ENCODE peak calls at places on chromosomes 6 and 20, in six cellular contexts. One of them, this sample, is unnamed.

GRCh38 chr20:63682384-63683139 is 13.9 kb upstream of the TNFRSF6B start:
- DNase-seq in progenitor cell of endocrine pancreas: no peak
- DNase-seq in HL-60: no peak
- DNase-seq in stimulated activated CD4-positive, alpha-beta T cell treated with anti-CD3 and anti-CD28 coated beads, Interleukin-2, amount 100 ng/mL, for 4 hours: no peak
- DNase-seq in neuronal stem cell: no peak
- DNase-seq in fibroblast of the aortic adventitia: peak; percentile 98
- DNase-seq in this sample: no peak

GRCh38 chr6:50707652-50708325 is 5.5 kb upstream of the TFAP2D start:
- DNase-seq in HL-60: no peak
- DNase-seq in fibroblast of the aortic adventitia: peak; percentile 23
- DNase-seq in stimulated activated CD4-positive, alpha-beta T cell treated with anti-CD3 and anti-CD28 coated beads, Interleukin-2, amount 100 ng/mL, for 4 hours: no peak
- DNase-seq in progenitor cell of endocrine pancreas: no peak
- DNase-seq in neuronal stem cell: no peak
- DNase-seq in this sample: no peak

GRCh38 chr6:134817448-134817847 is 132.5 kb downstream of the ALDH8A1 start:
- DNase-seq in progenitor cell of endocrine pancreas: no peak
- DNase-seq in HL-60: no peak
- DNase-seq in neuronal stem cell: no peak
- DNase-seq in fibroblast of the aortic adventitia: no peak
- DNase-seq in stimulated activated CD4-positive, alpha-beta T cell treated with anti-CD3 and anti-CD28 coated beads, Interleukin-2, amount 100 ng/mL, for 4 hours: no peak
- DNase-seq in this sample: no peak

GRCh38 chr6:42989923-42990322 is 5.6 kb downstream of the PPP2R5D start:
- DNase-seq in stimulated activated CD4-positive, alpha-beta T cell treated with anti-CD3 and anti-CD28 coated beads, Interleukin-2, amount 100 ng/mL, for 4 hours: no peak
- DNase-seq in fibroblast of the aortic adventitia: no peak
- DNase-seq in HL-60: no peak
- DNase-seq in progenitor cell of endocrine pancreas: no peak
- DNase-seq in neuronal stem cell: no peak
- DNase-seq in this sample: no peak

GRCh38 chr20:12928755-12929401 is 79.9 kb upstream of the SPTLC3 start:
- DNase-seq in fibroblast of the aortic adventitia: peak; percentile 71
- DNase-seq in HL-60: no peak
- DNase-seq in stimulated activated CD4-positive, alpha-beta T cell treated with anti-CD3 and anti-CD28 coated beads, Interleukin-2, amount 100 ng/mL, for 4 hours: no peak
- DNase-seq in neuronal stem cell: no peak
- DNase-seq in progenitor cell of endocrine pancreas: no peak
- DNase-seq in this sample: no peak

GRCh38 chr6:28335564-28336283 is at the start of gene ZSCAN31:
- DNase-seq in neuronal stem cell: peak; percentile 90
- DNase-seq in HL-60: peak; percentile 98
- DNase-seq in stimulated activated CD4-positive, alpha-beta T cell treated with anti-CD3 and anti-CD28 coated beads, Interleukin-2, amount 100 ng/mL, for 4 hours: peak; percentile 77
- DNase-seq in progenitor cell of endocrine pancreas: peak; percentile 74
- DNase-seq in fibroblast of the aortic adventitia: peak; percentile 98
- DNase-seq in this sample: peak; percentile 96

GRCh38 chr20:21901470-21902275 is 196.2 kb downstream of the PAX1 start:
- DNase-seq in HL-60: no peak
- DNase-seq in stimulated activated CD4-positive, alpha-beta T cell treated with anti-CD3 and anti-CD28 coated beads, Interleukin-2, amount 100 ng/mL, for 4 hours: no peak
- DNase-seq in neuronal stem cell: no peak
- DNase-seq in progenitor cell of endocrine pancreas: no peak
- DNase-seq in fibroblast of the aortic adventitia: peak; percentile 42
- DNase-seq in this sample: no peak

GRCh38 chr6:159443521-159443920 is 249.5 kb downstream of the SOD2 start:
- DNase-seq in HL-60: no peak
- DNase-seq in neuronal stem cell: no peak
- DNase-seq in stimulated activated CD4-positive, alpha-beta T cell treated with anti-CD3 and anti-CD28 coated beads, Interleukin-2, amount 100 ng/mL, for 4 hours: no peak
- DNase-seq in fibroblast of the aortic adventitia: no peak
- DNase-seq in progenitor cell of endocrine pancreas: no peak
- DNase-seq in this sample: no peak

GRCh38 chr6:142731611-142732010 is 213.4 kb downstream of the HIVEP2 start:
- DNase-seq in fibroblast of the aortic adventitia: no peak
- DNase-seq in neuronal stem cell: no peak
- DNase-seq in stimulated activated CD4-positive, alpha-beta T cell treated with anti-CD3 and anti-CD28 coated beads, Interleukin-2, amount 100 ng/mL, for 4 hours: no peak
- DNase-seq in HL-60: no peak
- DNase-seq in progenitor cell of endocrine pancreas: no peak
- DNase-seq in this sample: no peak

GRCh38 chr6:127366281-127367022 is 23.0 kb upstream of the ECHDC1 start:
- DNase-seq in neuronal stem cell: no peak
- DNase-seq in HL-60: no peak
- DNase-seq in progenitor cell of endocrine pancreas: no peak
- DNase-seq in stimulated activated CD4-positive, alpha-beta T cell treated with anti-CD3 and anti-CD28 coated beads, Interleukin-2, amount 100 ng/mL, for 4 hours: no peak
- DNase-seq in fibroblast of the aortic adventitia: peak; percentile 98
- DNase-seq in this sample: no peak

GRCh38 chr6:126764696-126765095 is 353.8 kb upstream of the RSPO3 start:
- DNase-seq in fibroblast of the aortic adventitia: no peak
- DNase-seq in stimulated activated CD4-positive, alpha-beta T cell treated with anti-CD3 and anti-CD28 coated beads, Interleukin-2, amount 100 ng/mL, for 4 hours: no peak
- DNase-seq in HL-60: no peak
- DNase-seq in progenitor cell of endocrine pancreas: no peak
- DNase-seq in neuronal stem cell: no peak
- DNase-seq in this sample: no peak

GRCh38 chr20:58135441-58136170 is 92.8 kb downstream of the ANKRD60 start:
- DNase-seq in fibroblast of the aortic adventitia: no peak
- DNase-seq in stimulated activated CD4-positive, alpha-beta T cell treated with anti-CD3 and anti-CD28 coated beads, Interleukin-2, amount 100 ng/mL, for 4 hours: no peak
- DNase-seq in neuronal stem cell: no peak
- DNase-seq in HL-60: no peak
- DNase-seq in progenitor cell of endocrine pancreas: no peak
- DNase-seq in this sample: no peak

GRCh38 chr6:118709859-118710350 is 58.5 kb upstream of the CEP85L start:
- DNase-seq in neuronal stem cell: no peak
- DNase-seq in stimulated activated CD4-positive, alpha-beta T cell treated with anti-CD3 and anti-CD28 coated beads, Interleukin-2, amount 100 ng/mL, for 4 hours: peak; percentile 79
- DNase-seq in fibroblast of the aortic adventitia: no peak
- DNase-seq in HL-60: no peak
- DNase-seq in progenitor cell of endocrine pancreas: no peak
- DNase-seq in this sample: no peak

GRCh38 chr6:96939019-96939805 is 14.7 kb downstream of the KLHL32 start:
- DNase-seq in progenitor cell of endocrine pancreas: no peak
- DNase-seq in neuronal stem cell: no peak
- DNase-seq in HL-60: no peak
- DNase-seq in stimulated activated CD4-positive, alpha-beta T cell treated with anti-CD3 and anti-CD28 coated beads, Interleukin-2, amount 100 ng/mL, for 4 hours: no peak
- DNase-seq in fibroblast of the aortic adventitia: peak; percentile 62
- DNase-seq in this sample: no peak

GRCh38 chr20:47334022-47334551 is 22.4 kb downstream of the ZMYND8 start:
- DNase-seq in neuronal stem cell: no peak
- DNase-seq in stimulated activated CD4-positive, alpha-beta T cell treated with anti-CD3 and anti-CD28 coated beads, Interleukin-2, amount 100 ng/mL, for 4 hours: no peak
- DNase-seq in progenitor cell of endocrine pancreas: no peak
- DNase-seq in HL-60: no peak
- DNase-seq in fibroblast of the aortic adventitia: peak; percentile 89
- DNase-seq in this sample: no peak

GRCh38 chr6:154555075-154555677 is 44.7 kb upstream of the CNKSR3 start:
- DNase-seq in neuronal stem cell: no peak
- DNase-seq in progenitor cell of endocrine pancreas: no peak
- DNase-seq in stimulated activated CD4-positive, alpha-beta T cell treated with anti-CD3 and anti-CD28 coated beads, Interleukin-2, amount 100 ng/mL, for 4 hours: no peak
- DNase-seq in HL-60: no peak
- DNase-seq in fibroblast of the aortic adventitia: no peak
- DNase-seq in this sample: no peak

GRCh38 chr6:118679293-118679692 is 27.9 kb upstream of the CEP85L start:
- DNase-seq in progenitor cell of endocrine pancreas: no peak
- DNase-seq in stimulated activated CD4-positive, alpha-beta T cell treated with anti-CD3 and anti-CD28 coated beads, Interleukin-2, amount 100 ng/mL, for 4 hours: no peak
- DNase-seq in HL-60: no peak
- DNase-seq in neuronal stem cell: no peak
- DNase-seq in fibroblast of the aortic adventitia: peak; percentile 39
- DNase-seq in this sample: no peak

GRCh38 chr20:49948809-49949507 is 12.8 kb downstream of the RNF114 start:
- DNase-seq in progenitor cell of endocrine pancreas: no peak
- DNase-seq in neuronal stem cell: no peak
- DNase-seq in HL-60: peak; percentile 47
- DNase-seq in fibroblast of the aortic adventitia: peak; percentile 89
- DNase-seq in stimulated activated CD4-positive, alpha-beta T cell treated with anti-CD3 and anti-CD28 coated beads, Interleukin-2, amount 100 ng/mL, for 4 hours: no peak
- DNase-seq in this sample: no peak

GRCh38 chr20:51797357-51798025 is 4.8 kb downstream of the SALL4 start:
- DNase-seq in HL-60: no peak
- DNase-seq in fibroblast of the aortic adventitia: peak; percentile 23
- DNase-seq in stimulated activated CD4-positive, alpha-beta T cell treated with anti-CD3 and anti-CD28 coated beads, Interleukin-2, amount 100 ng/mL, for 4 hours: no peak
- DNase-seq in progenitor cell of endocrine pancreas: no peak
- DNase-seq in neuronal stem cell: peak; percentile 68
- DNase-seq in this sample: no peak

GRCh38 chr20:45433316-45433715 is 17.4 kb downstream of the PIGT start:
- DNase-seq in stimulated activated CD4-positive, alpha-beta T cell treated with anti-CD3 and anti-CD28 coated beads, Interleukin-2, amount 100 ng/mL, for 4 hours: no peak
- DNase-seq in fibroblast of the aortic adventitia: peak; percentile 88
- DNase-seq in neuronal stem cell: no peak
- DNase-seq in progenitor cell of endocrine pancreas: no peak
- DNase-seq in HL-60: no peak
- DNase-seq in this sample: no peak

GRCh38 chr20:48326868-48327267 is 500.9 kb downstream of the PREX1 start:
- DNase-seq in fibroblast of the aortic adventitia: no peak
- DNase-seq in neuronal stem cell: no peak
- DNase-seq in stimulated activated CD4-positive, alpha-beta T cell treated with anti-CD3 and anti-CD28 coated beads, Interleukin-2, amount 100 ng/mL, for 4 hours: no peak
- DNase-seq in progenitor cell of endocrine pancreas: no peak
- DNase-seq in HL-60: no peak
- DNase-seq in this sample: no peak

GRCh38 chr6:156886409-156886808 is 109.2 kb downstream of the ARID1B start:
- DNase-seq in progenitor cell of endocrine pancreas: no peak
- DNase-seq in HL-60: peak; percentile 62
- DNase-seq in neuronal stem cell: no peak
- DNase-seq in stimulated activated CD4-positive, alpha-beta T cell treated with anti-CD3 and anti-CD28 coated beads, Interleukin-2, amount 100 ng/mL, for 4 hours: no peak
- DNase-seq in fibroblast of the aortic adventitia: no peak
- DNase-seq in this sample: no peak

GRCh38 chr6:21390537-21391213 is 202.9 kb upstream of the SOX4 start:
- DNase-seq in stimulated activated CD4-positive, alpha-beta T cell treated with anti-CD3 and anti-CD28 coated beads, Interleukin-2, amount 100 ng/mL, for 4 hours: no peak
- DNase-seq in HL-60: no peak
- DNase-seq in neuronal stem cell: no peak
- DNase-seq in fibroblast of the aortic adventitia: no peak
- DNase-seq in progenitor cell of endocrine pancreas: no peak
- DNase-seq in this sample: no peak

GRCh38 chr6:31057426-31058003 is 47.2 kb downstream of the MUC22 start:
- DNase-seq in stimulated activated CD4-positive, alpha-beta T cell treated with anti-CD3 and anti-CD28 coated beads, Interleukin-2, amount 100 ng/mL, for 4 hours: no peak
- DNase-seq in neuronal stem cell: peak; percentile 36
- DNase-seq in progenitor cell of endocrine pancreas: no peak
- DNase-seq in HL-60: no peak
- DNase-seq in fibroblast of the aortic adventitia: peak; percentile 66
- DNase-seq in this sample: no peak

GRCh38 chr6:48826884-48827701 is 636.0 kb downstream of the MMUT start:
- DNase-seq in HL-60: no peak
- DNase-seq in progenitor cell of endocrine pancreas: no peak
- DNase-seq in stimulated activated CD4-positive, alpha-beta T cell treated with anti-CD3 and anti-CD28 coated beads, Interleukin-2, amount 100 ng/mL, for 4 hours: no peak
- DNase-seq in neuronal stem cell: no peak
- DNase-seq in fibroblast of the aortic adventitia: peak; percentile 99
- DNase-seq in this sample: no peak

GRCh38 chr6:30743099-30744053 is 889 bp upstream of the FLOT1 start:
- DNase-seq in HL-60: no peak
- DNase-seq in fibroblast of the aortic adventitia: peak; percentile 45
- DNase-seq in neuronal stem cell: no peak
- DNase-seq in progenitor cell of endocrine pancreas: peak; percentile 12
- DNase-seq in stimulated activated CD4-positive, alpha-beta T cell treated with anti-CD3 and anti-CD28 coated beads, Interleukin-2, amount 100 ng/mL, for 4 hours: no peak
- DNase-seq in this sample: no peak

GRCh38 chr6:10386260-10386659 is 28.6 kb downstream of the TFAP2A start:
- DNase-seq in progenitor cell of endocrine pancreas: no peak
- DNase-seq in stimulated activated CD4-positive, alpha-beta T cell treated with anti-CD3 and anti-CD28 coated beads, Interleukin-2, amount 100 ng/mL, for 4 hours: no peak
- DNase-seq in HL-60: no peak
- DNase-seq in fibroblast of the aortic adventitia: no peak
- DNase-seq in neuronal stem cell: peak; percentile 15
- DNase-seq in this sample: no peak

GRCh38 chr20:51043811-51044210 is 20.9 kb upstream of the KCNG1 start:
- DNase-seq in progenitor cell of endocrine pancreas: no peak
- DNase-seq in HL-60: no peak
- DNase-seq in stimulated activated CD4-positive, alpha-beta T cell treated with anti-CD3 and anti-CD28 coated beads, Interleukin-2, amount 100 ng/mL, for 4 hours: no peak
- DNase-seq in neuronal stem cell: no peak
- DNase-seq in fibroblast of the aortic adventitia: peak; percentile 22
- DNase-seq in this sample: no peak

GRCh38 chr6:48068326-48069191 is 42.4 kb downstream of the PTCHD4 start:
- DNase-seq in neuronal stem cell: no peak
- DNase-seq in HL-60: no peak
- DNase-seq in fibroblast of the aortic adventitia: no peak
- DNase-seq in progenitor cell of endocrine pancreas: peak; percentile 21
- DNase-seq in stimulated activated CD4-positive, alpha-beta T cell treated with anti-CD3 and anti-CD28 coated beads, Interleukin-2, amount 100 ng/mL, for 4 hours: no peak
- DNase-seq in this sample: no peak

GRCh38 chr6:80449756-80450155 is 343.3 kb downstream of the BCKDHB start:
- DNase-seq in stimulated activated CD4-positive, alpha-beta T cell treated with anti-CD3 and anti-CD28 coated beads, Interleukin-2, amount 100 ng/mL, for 4 hours: no peak
- DNase-seq in fibroblast of the aortic adventitia: peak; percentile 33
- DNase-seq in neuronal stem cell: no peak
- DNase-seq in progenitor cell of endocrine pancreas: no peak
- DNase-seq in HL-60: no peak
- DNase-seq in this sample: no peak

GRCh38 chr6:140590641-140591040 is 1216.2 kb upstream of the CITED2 start:
- DNase-seq in progenitor cell of endocrine pancreas: no peak
- DNase-seq in stimulated activated CD4-positive, alpha-beta T cell treated with anti-CD3 and anti-CD28 coated beads, Interleukin-2, amount 100 ng/mL, for 4 hours: no peak
- DNase-seq in fibroblast of the aortic adventitia: peak; percentile 19
- DNase-seq in HL-60: no peak
- DNase-seq in neuronal stem cell: no peak
- DNase-seq in this sample: no peak

GRCh38 chr6:53069431-53069830 is 4.2 kb downstream of the FBXO9 start:
- DNase-seq in progenitor cell of endocrine pancreas: no peak
- DNase-seq in neuronal stem cell: no peak
- DNase-seq in fibroblast of the aortic adventitia: no peak
- DNase-seq in stimulated activated CD4-positive, alpha-beta T cell treated with anti-CD3 and anti-CD28 coated beads, Interleukin-2, amount 100 ng/mL, for 4 hours: no peak
- DNase-seq in HL-60: no peak
- DNase-seq in this sample: no peak

GRCh38 chr6:158321960-158322359 is 9.7 kb downstream of the TULP4 start:
- DNase-seq in stimulated activated CD4-positive, alpha-beta T cell treated with anti-CD3 and anti-CD28 coated beads, Interleukin-2, amount 100 ng/mL, for 4 hours: no peak
- DNase-seq in fibroblast of the aortic adventitia: peak; percentile 89
- DNase-seq in neuronal stem cell: no peak
- DNase-seq in HL-60: no peak
- DNase-seq in progenitor cell of endocrine pancreas: no peak
- DNase-seq in this sample: no peak

GRCh38 chr6:11236351-11236750 is 3.9 kb upstream of the NEDD9 start:
- DNase-seq in HL-60: no peak
- DNase-seq in stimulated activated CD4-positive, alpha-beta T cell treated with anti-CD3 and anti-CD28 coated beads, Interleukin-2, amount 100 ng/mL, for 4 hours: peak; percentile 7
- DNase-seq in neuronal stem cell: no peak
- DNase-seq in fibroblast of the aortic adventitia: no peak
- DNase-seq in progenitor cell of endocrine pancreas: no peak
- DNase-seq in this sample: no peak

GRCh38 chr6:87705070-87705691 is 3.1 kb upstream of the AKIRIN2 start:
- DNase-seq in neuronal stem cell: no peak
- DNase-seq in stimulated activated CD4-positive, alpha-beta T cell treated with anti-CD3 and anti-CD28 coated beads, Interleukin-2, amount 100 ng/mL, for 4 hours: no peak
- DNase-seq in fibroblast of the aortic adventitia: peak; percentile 27
- DNase-seq in progenitor cell of endocrine pancreas: no peak
- DNase-seq in HL-60: no peak
- DNase-seq in this sample: no peak

GRCh38 chr20:8875586-8875985 is 193.3 kb upstream of the PLCB4 start:
- DNase-seq in progenitor cell of endocrine pancreas: no peak
- DNase-seq in stimulated activated CD4-positive, alpha-beta T cell treated with anti-CD3 and anti-CD28 coated beads, Interleukin-2, amount 100 ng/mL, for 4 hours: no peak
- DNase-seq in neuronal stem cell: no peak
- DNase-seq in fibroblast of the aortic adventitia: peak; percentile 11
- DNase-seq in HL-60: no peak
- DNase-seq in this sample: no peak

GRCh38 chr6:69706724-69707123 is 90.1 kb downstream of the LMBRD1 start:
- DNase-seq in fibroblast of the aortic adventitia: no peak
- DNase-seq in HL-60: no peak
- DNase-seq in progenitor cell of endocrine pancreas: no peak
- DNase-seq in neuronal stem cell: no peak
- DNase-seq in stimulated activated CD4-positive, alpha-beta T cell treated with anti-CD3 and anti-CD28 coated beads, Interleukin-2, amount 100 ng/mL, for 4 hours: no peak
- DNase-seq in this sample: no peak